ENCODE peak calls at places on chromosomes 3 and 15, in seven cellular contexts. One of them, this sample, is unnamed. For H3K4me1 and H3K9me3, the result is how much of the 10 kb centered on the place peaks cover.

GRCh38 chr3:31724144-31724543 is 191.4 kb downstream of the STT3B start:
- DNase-seq in neuronal stem cell: peak
- DNase-seq in hepatocyte: peak
- DNase-seq in IMR-90: no peak
- DNase-seq in lower lobe of right lung: no peak
- DNase-seq in prostate gland: no peak
- DNase-seq in CD4-positive, CD25-positive, alpha-beta regulatory T cell: no peak
- DNase-seq in this sample: no peak

GRCh38 chr15:38605744-38606143 is 41.1 kb upstream of the RASGRP1 start:
- DNase-seq in IMR-90: no peak
- DNase-seq in prostate gland: no peak
- DNase-seq in lower lobe of right lung: no peak
- DNase-seq in CD4-positive, CD25-positive, alpha-beta regulatory T cell: no peak
- DNase-seq in hepatocyte: no peak
- DNase-seq in neuronal stem cell: no peak
- DNase-seq in this sample: no peak

GRCh38 chr15:88450125-88450798 is 16.9 kb downstream of the MRPL46 start:
- DNase-seq in neuronal stem cell: peak
- DNase-seq in hepatocyte: peak
- DNase-seq in lower lobe of right lung: no peak
- DNase-seq in CD4-positive, CD25-positive, alpha-beta regulatory T cell: peak
- DNase-seq in IMR-90: peak
- DNase-seq in prostate gland: peak
- DNase-seq in this sample: peak

GRCh38 chr3:46542344-46542743 is 23.8 kb downstream of the LRRC2 start:
- DNase-seq in prostate gland: no peak
- DNase-seq in IMR-90: peak
- DNase-seq in CD4-positive, CD25-positive, alpha-beta regulatory T cell: no peak
- DNase-seq in neuronal stem cell: no peak
- DNase-seq in hepatocyte: no peak
- DNase-seq in lower lobe of right lung: no peak
- DNase-seq in this sample: peak

GRCh38 chr15:91224750-91225380 is 124.8 kb downstream of the SV2B start:
- DNase-seq in neuronal stem cell: peak
- DNase-seq in hepatocyte: peak
- DNase-seq in lower lobe of right lung: no peak
- DNase-seq in prostate gland: peak
- DNase-seq in IMR-90: peak
- DNase-seq in CD4-positive, CD25-positive, alpha-beta regulatory T cell: no peak
- DNase-seq in this sample: no peak

GRCh38 chr3:125357032-125357658 is 18.0 kb downstream of the ZNF148 start:
- DNase-seq in neuronal stem cell: peak
- DNase-seq in hepatocyte: peak
- DNase-seq in lower lobe of right lung: peak
- DNase-seq in IMR-90: peak
- DNase-seq in prostate gland: peak
- DNase-seq in CD4-positive, CD25-positive, alpha-beta regulatory T cell: peak
- DNase-seq in this sample: no peak

GRCh38 chr3:42504334-42505202 is 2.1 kb downstream of the VIPR1 start:
- DNase-seq in lower lobe of right lung: no peak
- DNase-seq in IMR-90: no peak
- DNase-seq in neuronal stem cell: no peak
- DNase-seq in hepatocyte: peak
- DNase-seq in prostate gland: no peak
- DNase-seq in CD4-positive, CD25-positive, alpha-beta regulatory T cell: no peak
- DNase-seq in this sample: peak

GRCh38 chr15:55796321-55796965 is 53.5 kb upstream of the PRTG start:
- DNase-seq in hepatocyte: peak
- DNase-seq in lower lobe of right lung: no peak
- DNase-seq in CD4-positive, CD25-positive, alpha-beta regulatory T cell: no peak
- DNase-seq in IMR-90: peak
- DNase-seq in prostate gland: no peak
- DNase-seq in neuronal stem cell: no peak
- DNase-seq in this sample: no peak

GRCh38 chr15:68743256-68743655 is 77.4 kb downstream of the ANP32A start:
- DNase-seq in prostate gland: no peak
- DNase-seq in hepatocyte: no peak
- DNase-seq in IMR-90: no peak
- DNase-seq in CD4-positive, CD25-positive, alpha-beta regulatory T cell: no peak
- DNase-seq in lower lobe of right lung: no peak
- DNase-seq in neuronal stem cell: no peak
- DNase-seq in this sample: no peak

GRCh38 chr15:85636351-85636750 is 158.4 kb downstream of the KLHL25 start:
- DNase-seq in IMR-90: no peak
- DNase-seq in prostate gland: no peak
- DNase-seq in lower lobe of right lung: no peak
- DNase-seq in CD4-positive, CD25-positive, alpha-beta regulatory T cell: no peak
- DNase-seq in hepatocyte: no peak
- DNase-seq in neuronal stem cell: no peak
- DNase-seq in this sample: no peak

GRCh38 chr3:63864008-63864871 is 573 bp downstream of the ATXN7 start:
- DNase-seq in IMR-90: no peak
- DNase-seq in prostate gland: peak
- DNase-seq in hepatocyte: peak
- DNase-seq in lower lobe of right lung: peak
- DNase-seq in CD4-positive, CD25-positive, alpha-beta regulatory T cell: peak
- DNase-seq in neuronal stem cell: no peak
- DNase-seq in this sample: peak

GRCh38 chr15:73996939-73997338 is 2.4 kb downstream of the PML start:
- DNase-seq in CD4-positive, CD25-positive, alpha-beta regulatory T cell: peak
- DNase-seq in prostate gland: no peak
- DNase-seq in lower lobe of right lung: no peak
- DNase-seq in hepatocyte: no peak
- DNase-seq in IMR-90: no peak
- DNase-seq in neuronal stem cell: no peak
- DNase-seq in this sample: peak

GRCh38 chr15:73994912-73995622 is 551 bp downstream of the PML start:
- DNase-seq in prostate gland: peak
- DNase-seq in neuronal stem cell: no peak
- DNase-seq in hepatocyte: no peak
- DNase-seq in lower lobe of right lung: peak
- DNase-seq in CD4-positive, CD25-positive, alpha-beta regulatory T cell: no peak
- DNase-seq in IMR-90: no peak
- DNase-seq in this sample: peak

GRCh38 chr15:73994419-73994883 is at the start of gene PML:
- DNase-seq in prostate gland: peak
- DNase-seq in CD4-positive, CD25-positive, alpha-beta regulatory T cell: peak
- DNase-seq in hepatocyte: peak
- DNase-seq in neuronal stem cell: peak
- DNase-seq in IMR-90: peak
- DNase-seq in lower lobe of right lung: peak
- DNase-seq in this sample: peak

GRCh38 chr15:73997986-73998385 is 3.5 kb downstream of the PML start:
- DNase-seq in IMR-90: no peak
- DNase-seq in hepatocyte: no peak
- DNase-seq in prostate gland: no peak
- DNase-seq in CD4-positive, CD25-positive, alpha-beta regulatory T cell: no peak
- DNase-seq in lower lobe of right lung: no peak
- DNase-seq in neuronal stem cell: no peak
- DNase-seq in this sample: no peak

GRCh38 chr15:73996267-73996666 is 1.8 kb downstream of the PML start:
- DNase-seq in neuronal stem cell: no peak
- DNase-seq in CD4-positive, CD25-positive, alpha-beta regulatory T cell: no peak
- DNase-seq in IMR-90: no peak
- DNase-seq in prostate gland: no peak
- DNase-seq in lower lobe of right lung: no peak
- DNase-seq in hepatocyte: no peak
- DNase-seq in this sample: no peak
- H3K4me1 ChIP-seq in neuronal stem cell: under half
- H3K4me1 ChIP-seq in CD4-positive, CD25-positive, alpha-beta regulatory T cell: half or more
- H3K4me1 ChIP-seq in IMR-90: under half
- H3K4me1 ChIP-seq in prostate gland: under half
- H3K4me1 ChIP-seq in lower lobe of right lung: half or more
- H3K4me1 ChIP-seq in hepatocyte: under half
- H3K4me1 ChIP-seq in this sample: under half

DNA sequence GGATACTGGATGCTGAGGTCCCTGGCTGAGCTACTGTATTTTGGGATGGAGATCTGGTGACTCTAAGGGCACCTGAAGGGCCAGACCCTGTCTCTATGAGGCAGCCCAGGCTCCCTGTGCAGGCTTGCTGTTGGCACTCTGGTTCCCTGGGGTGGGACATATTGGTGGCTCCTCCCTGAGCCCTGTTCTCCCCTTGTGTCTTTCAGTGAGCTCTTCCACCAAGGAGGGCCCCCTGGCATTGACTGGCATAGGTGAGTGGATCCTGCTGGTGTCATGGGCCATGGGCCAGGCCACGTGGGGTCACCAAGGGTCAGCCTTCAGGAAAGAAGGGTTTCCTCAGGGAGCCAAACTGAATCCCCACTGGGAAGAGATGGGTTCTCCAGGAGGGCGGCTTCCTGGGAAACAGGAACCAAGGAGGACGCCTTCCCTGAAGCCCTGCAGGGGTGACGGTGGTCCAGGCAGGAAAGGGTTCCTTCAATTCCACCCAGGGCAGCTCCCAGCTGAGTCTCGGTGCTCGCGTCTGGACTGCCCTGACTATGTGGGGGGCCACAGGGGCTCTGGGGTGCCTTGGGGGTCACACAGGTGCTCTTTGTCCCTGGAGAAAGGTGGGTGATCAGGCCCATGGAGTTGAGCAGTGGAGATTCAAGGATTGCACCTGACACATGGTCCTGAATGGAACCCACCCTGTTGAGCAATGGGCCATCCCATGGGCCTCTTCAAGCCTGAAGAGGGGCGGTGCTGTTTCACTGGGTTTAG is 220.4 kb downstream of the SNRPN start:
- DNase-seq in hepatocyte: peak
- DNase-seq in CD4-positive, CD25-positive, alpha-beta regulatory T cell: no peak
- DNase-seq in IMR-90: no peak
- DNase-seq in prostate gland: no peak
- DNase-seq in lower lobe of right lung: peak
- DNase-seq in neuronal stem cell: no peak
- DNase-seq in this sample: no peak
- H3K9me3 ChIP-seq in hepatocyte: under half
- H3K9me3 ChIP-seq in CD4-positive, CD25-positive, alpha-beta regulatory T cell: half or more
- H3K9me3 ChIP-seq in IMR-90: half or more
- H3K9me3 ChIP-seq in prostate gland: under half
- H3K9me3 ChIP-seq in lower lobe of right lung: half or more
- H3K9me3 ChIP-seq in neuronal stem cell: half or more
- H3K9me3 ChIP-seq in this sample: under half

GRCh38 chr3:16885948-16886683 is 1.4 kb downstream of the PLCL2 start:
- DNase-seq in neuronal stem cell: no peak
- DNase-seq in IMR-90: no peak
- DNase-seq in CD4-positive, CD25-positive, alpha-beta regulatory T cell: no peak
- DNase-seq in hepatocyte: no peak
- DNase-seq in lower lobe of right lung: no peak
- DNase-seq in prostate gland: no peak
- DNase-seq in this sample: no peak

GRCh38 chr3:16887130-16887529 is 2.4 kb downstream of the PLCL2 start:
- DNase-seq in neuronal stem cell: no peak
- DNase-seq in hepatocyte: no peak
- DNase-seq in lower lobe of right lung: no peak
- DNase-seq in CD4-positive, CD25-positive, alpha-beta regulatory T cell: no peak
- DNase-seq in prostate gland: no peak
- DNase-seq in IMR-90: no peak
- DNase-seq in this sample: no peak

GRCh38 chr3:16885588-16885903 is 791 bp downstream of the PLCL2 start:
- DNase-seq in neuronal stem cell: no peak
- DNase-seq in prostate gland: no peak
- DNase-seq in IMR-90: no peak
- DNase-seq in hepatocyte: no peak
- DNase-seq in CD4-positive, CD25-positive, alpha-beta regulatory T cell: no peak
- DNase-seq in lower lobe of right lung: no peak
- DNase-seq in this sample: no peak

GRCh38 chr3:16888785-16889607 is 4.2 kb downstream of the PLCL2 start:
- DNase-seq in IMR-90: no peak
- DNase-seq in neuronal stem cell: no peak
- DNase-seq in prostate gland: no peak
- DNase-seq in hepatocyte: no peak
- DNase-seq in lower lobe of right lung: no peak
- DNase-seq in CD4-positive, CD25-positive, alpha-beta regulatory T cell: no peak
- DNase-seq in this sample: no peak

DNA sequence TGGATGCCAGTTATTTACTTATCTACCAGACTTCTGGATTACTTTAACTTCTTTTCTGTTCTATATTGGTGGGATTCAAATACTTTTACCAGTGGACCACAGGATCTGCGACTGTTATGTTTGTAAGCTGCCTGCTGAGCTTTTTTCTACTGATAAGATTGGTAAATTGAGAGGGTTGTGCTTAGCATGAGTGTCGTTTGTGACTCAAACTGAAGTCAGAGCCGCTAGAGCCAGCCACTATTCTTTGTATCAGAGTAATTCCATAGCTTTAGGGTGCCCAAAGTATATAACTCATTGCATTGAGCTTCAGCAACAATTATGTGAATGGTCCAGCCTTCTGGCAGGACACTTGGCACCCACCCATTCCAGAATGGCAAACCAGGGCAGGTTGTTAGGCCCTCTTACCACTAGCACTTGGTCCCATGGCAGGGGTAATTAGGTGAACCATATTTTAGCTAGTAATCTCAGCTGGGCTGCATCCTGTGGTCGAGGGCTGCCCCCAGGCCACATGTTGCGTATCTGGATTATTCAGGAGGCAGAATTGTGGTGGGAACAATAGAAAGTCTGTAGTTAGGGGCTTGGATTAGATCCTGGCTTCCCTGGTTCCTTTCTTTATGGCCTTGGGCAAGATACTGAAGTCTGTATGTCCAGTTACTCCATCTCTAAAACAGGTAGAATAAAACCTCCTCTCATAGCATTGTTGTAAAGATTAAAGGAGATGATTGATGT is 6.0 kb downstream of the PLCL2 start:
- DNase-seq in neuronal stem cell: no peak
- DNase-seq in prostate gland: no peak
- DNase-seq in CD4-positive, CD25-positive, alpha-beta regulatory T cell: no peak
- DNase-seq in hepatocyte: no peak
- DNase-seq in lower lobe of right lung: no peak
- DNase-seq in IMR-90: peak
- DNase-seq in this sample: no peak
- H3K4me1 ChIP-seq in neuronal stem cell: under half
- H3K4me1 ChIP-seq in prostate gland: under half
- H3K4me1 ChIP-seq in CD4-positive, CD25-positive, alpha-beta regulatory T cell: under half
- H3K4me1 ChIP-seq in hepatocyte: under half
- H3K4me1 ChIP-seq in lower lobe of right lung: under half
- H3K4me1 ChIP-seq in IMR-90: under half
- H3K4me1 ChIP-seq in this sample: under half

GRCh38 chr3:71052725-71053124 is 530.8 kb downstream of the FOXP1 start:
- DNase-seq in prostate gland: no peak
- DNase-seq in lower lobe of right lung: no peak
- DNase-seq in CD4-positive, CD25-positive, alpha-beta regulatory T cell: no peak
- DNase-seq in IMR-90: no peak
- DNase-seq in hepatocyte: no peak
- DNase-seq in neuronal stem cell: no peak
- DNase-seq in this sample: no peak
- H3K9me3 ChIP-seq in prostate gland: under half
- H3K9me3 ChIP-seq in lower lobe of right lung: under half
- H3K9me3 ChIP-seq in CD4-positive, CD25-positive, alpha-beta regulatory T cell: under half
- H3K9me3 ChIP-seq in IMR-90: under half
- H3K9me3 ChIP-seq in hepatocyte: under half
- H3K9me3 ChIP-seq in neuronal stem cell: under half
- H3K9me3 ChIP-seq in this sample: under half

GRCh38 chr3:10387881-10388621 is 67.1 kb upstream of the SEC13 start:
- DNase-seq in CD4-positive, CD25-positive, alpha-beta regulatory T cell: no peak
- DNase-seq in IMR-90: peak
- DNase-seq in lower lobe of right lung: no peak
- DNase-seq in prostate gland: no peak
- DNase-seq in neuronal stem cell: peak
- DNase-seq in hepatocyte: no peak
- DNase-seq in this sample: no peak
- H3K4me1 ChIP-seq in CD4-positive, CD25-positive, alpha-beta regulatory T cell: under half
- H3K4me1 ChIP-seq in IMR-90: under half
- H3K4me1 ChIP-seq in lower lobe of right lung: under half
- H3K4me1 ChIP-seq in prostate gland: under half
- H3K4me1 ChIP-seq in neuronal stem cell: under half
- H3K4me1 ChIP-seq in hepatocyte: under half
- H3K4me1 ChIP-seq in this sample: under half